ENCODE peak calls at places on chromosomes 13 and 19, in nine cellular contexts. S, G, X, Q, C, J, W, V and F are unnamed samples.

GRCh38 chr19:17615889-17616685 is 60.6 kb downstream of the COLGALT1 start:
- DNase-seq in V (no peak), Q (no peak), G (no peak), J (no peak), X (no peak), W (no peak), C (no peak), S (no peak), F (peak)

GRCh38 chr19:18481505-18482222 is 40.2 kb downstream of the ELL start:
- DNase-seq in C (no peak), Q (no peak), J (no peak), S (no peak), V (no peak), G (no peak), W (no peak), X (no peak), F (no peak)

GRCh38 chr13:85728831-85729230 is 70.4 kb downstream of the SLITRK6 start:
- DNase-seq in G (no peak), S (no peak), W (no peak), J (no peak), X (no peak), Q (no peak), V (no peak), C (no peak), F (no peak)

GRCh38 chr13:44903596-44903995 is 85.7 kb downstream of the NUFIP1 start:
- DNase-seq in S (no peak), G (peak), Q (peak), W (peak), J (no peak), X (peak), C (peak), V (peak), F (peak)

GRCh38 chr13:94419304-94419943 is 60.1 kb downstream of the DCT start:
- DNase-seq in Q (no peak), J (no peak), W (no peak), S (no peak), C (no peak), X (no peak), V (no peak), G (no peak), F (no peak)

GRCh38 chr19:48608798-48609263 is 2.3 kb downstream of the SPACA4 start:
- DNase-seq in S (no peak), X (no peak), G (no peak), V (no peak), J (peak), C (no peak), Q (no peak), W (no peak), F (no peak)

GRCh38 chr19:53906211-53907192 is 2.6 kb upstream of the CACNG7 start:
- DNase-seq in J (peak), C (peak), Q (peak), G (peak), V (no peak), X (no peak), W (no peak), S (no peak), F (peak)

GRCh38 chr13:51682691-51683090 is 98.4 kb downstream of the WDFY2 start:
- DNase-seq in S (no peak), G (no peak), V (no peak), Q (no peak), X (no peak), W (no peak), J (no peak), C (no peak), F (no peak)

GRCh38 chr13:26752671-26753070 is 7.9 kb downstream of the GPR12 start:
- DNase-seq in X (no peak), Q (no peak), J (no peak), C (no peak), W (no peak), V (no peak), G (no peak), S (no peak), F (no peak)

GRCh38 chr13:30346159-30346788 is 38.9 kb upstream of the KATNAL1 start:
- DNase-seq in J (no peak), C (peak), X (no peak), S (no peak), V (no peak), W (no peak), G (no peak), Q (peak), F (peak)

GRCh38 chr19:35828694-35829301 is 16.2 kb upstream of the PRODH2 start:
- DNase-seq in C (peak), Q (peak), W (no peak), S (no peak), J (peak), X (peak), G (peak), V (no peak), F (no peak)

GRCh38 chr19:15187026-15188007 is 13.5 kb downstream of the NOTCH3 start:
- DNase-seq in W (no peak), Q (no peak), V (no peak), G (no peak), C (no peak), X (no peak), J (no peak), S (no peak), F (peak)

GRCh38 chr19:56137405-56137804 is 3.7 kb upstream of the ZNF444 start:
- DNase-seq in X (no peak), Q (peak), S (no peak), V (no peak), J (no peak), W (no peak), C (peak), G (no peak), F (no peak)

GRCh38 chr19:19204181-19204580 is 967 bp upstream of the NR2C2AP start:
- DNase-seq in V (no peak), X (no peak), Q (no peak), G (no peak), J (no peak), C (no peak), S (no peak), W (no peak), F (no peak)

GRCh38 chr13:65584126-65584525 is 1646.0 kb downstream of the PCDH9 start:
- DNase-seq in G (no peak), J (no peak), X (no peak), W (no peak), V (no peak), Q (no peak), S (no peak), C (no peak), F (no peak)

GRCh38 chr19:9309974-9310446 is 372 bp upstream of the ZNF699 start:
- DNase-seq in W (peak), S (peak), Q (peak), C (peak), G (peak), J (peak), X (peak), V (peak), F (peak)

GRCh38 chr19:9308091-9308490 is 1.5 kb downstream of the ZNF699 start:
- DNase-seq in J (no peak), S (no peak), X (no peak), C (no peak), Q (no peak), V (no peak), G (no peak), W (no peak), F (no peak)

GRCh38 chr19:9309139-9309973 is at the start of gene ZNF699:
- DNase-seq in S (peak), W (peak), X (peak), Q (peak), G (peak), J (peak), C (peak), V (peak), F (peak)

DNA sequence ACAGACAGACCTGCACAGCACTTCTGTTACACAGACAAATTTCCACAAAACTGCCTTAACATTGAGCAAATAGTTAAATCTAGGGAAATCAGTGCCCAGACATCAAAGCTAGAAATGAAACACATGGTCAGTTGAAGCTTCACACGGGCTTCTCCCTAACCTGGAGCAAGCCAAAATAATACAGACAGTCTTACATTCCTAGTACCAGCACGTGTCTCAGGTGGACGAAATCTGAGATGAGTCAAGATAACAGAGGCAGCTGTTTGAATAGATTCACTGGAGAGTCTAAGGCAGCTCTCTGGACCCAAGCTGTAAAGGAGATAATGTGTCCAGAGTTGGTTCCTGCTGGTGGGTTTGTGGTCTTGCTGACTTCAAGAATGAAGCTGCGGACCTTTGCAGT is 4.1 kb upstream of the ZNF699 start:
- DNase-seq in C (no peak), W (no peak), S (no peak), G (no peak), V (no peak), Q (no peak), X (no peak), J (no peak), F (no peak)
- TF ChIP-seq POLR2A in C (no peak), W (no peak), S (no peak), G (no peak), V (no peak), Q (no peak), X (no peak), J (no peak), F (no peak)

GRCh38 chr13:32208860-32209259 is 106.3 kb downstream of the ZAR1L start:
- DNase-seq in X (no peak), G (no peak), S (no peak), V (no peak), W (no peak), C (no peak), J (no peak), Q (no peak), F (no peak)
- TF ChIP-seq POLR2A in X (no peak), G (no peak), S (no peak), V (no peak), W (no peak), C (no peak), J (no peak), Q (no peak), F (no peak)

GRCh38 chr19:11539495-11540365 is 1.1 kb downstream of the CNN1 start:
- DNase-seq in W (no peak), G (peak), S (no peak), V (peak), J (no peak), C (no peak), X (no peak), Q (no peak), F (no peak)
- TF ChIP-seq POLR2A in W (no peak), G (peak), S (no peak), V (peak), J (no peak), C (no peak), X (no peak), Q (no peak), F (no peak)

DNA sequence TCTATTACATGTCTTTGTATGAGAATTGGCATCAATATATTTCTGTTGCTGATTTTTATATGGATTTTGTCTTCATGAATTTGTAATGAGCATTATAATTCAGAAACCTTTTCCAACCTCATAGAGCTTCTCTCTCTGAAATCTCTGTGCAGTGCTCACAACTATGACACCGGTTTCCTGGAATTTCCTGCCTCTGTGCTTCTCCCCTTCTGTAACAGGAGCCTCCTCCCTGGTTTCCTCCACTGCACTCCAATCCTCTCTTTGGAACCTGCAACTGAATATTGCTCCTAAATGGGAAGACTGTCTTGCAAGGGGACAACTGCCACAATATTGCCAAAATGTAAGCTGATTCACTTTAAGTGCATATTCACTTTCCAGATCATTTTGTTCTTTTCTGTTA is 1147.9 kb downstream of the UQCRFS1 start:
- DNase-seq in G (no peak), Q (no peak), X (no peak), W (no peak), J (no peak), S (no peak), V (no peak), C (no peak), F (no peak)
- TF ChIP-seq POLR2A in G (no peak), Q (no peak), X (no peak), W (no peak), J (no peak), S (no peak), V (no peak), C (no peak), F (no peak)

GRCh38 chr13:106535552-106536243 is at the start of gene EFNB2:
- DNase-seq in C (peak), S (peak), G (peak), J (peak), W (peak), Q (peak), V (peak), X (peak), F (peak)
- TF ChIP-seq POLR2A in C (no peak), S (peak), G (peak), J (peak), W (no peak), Q (peak), V (no peak), X (peak), F (peak)

GRCh38 chr19:662207-662961 is 630 bp downstream of the RNF126 start:
- DNase-seq in C (peak), W (no peak), Q (peak), G (peak), V (peak), S (no peak), J (no peak), X (peak), F (peak)
- TF ChIP-seq POLR2A in C (no peak), W (no peak), Q (no peak), G (no peak), V (no peak), S (peak), J (no peak), X (no peak), F (no peak)